ENCODE peak calls at places on chromosomes 13 and 19, in six cellular contexts. L, P, I, U, E and Y are unnamed samples.

GRCh38 chr13:40271931-40272775 is 394.3 kb downstream of the FOXO1 start:
- DNase-seq in L (no peak), P (peak; percentile 29), I (peak; percentile 69), U (peak; percentile 16), E (peak; percentile 41), Y (peak; percentile 82)

GRCh38 chr13:27334774-27335490 is 64.3 kb downstream of the RASL11A start:
- DNase-seq in L (no peak), P (no peak), I (no peak), U (no peak), E (peak; percentile 90), Y (no peak)

GRCh38 chr19:15563931-15564330 is 51.1 kb upstream of the CYP4F8 start:
- DNase-seq in L (no peak), P (no peak), I (no peak), U (no peak), E (no peak), Y (no peak)

GRCh38 chr13:46386996-46387851 is at the start of gene RUBCNL:
- DNase-seq in L (peak; percentile 32), P (no peak), I (peak; percentile 22), U (peak; percentile 37), E (no peak), Y (peak; percentile 54)

GRCh38 chr19:46052896-46053295 is 12.1 kb upstream of the IGFL4 start:
- DNase-seq in L (no peak), P (no peak), I (no peak), U (no peak), E (no peak), Y (no peak)

GRCh38 chr19:46861691-46862503 is 1.1 kb downstream of the ARHGAP35 start:
- DNase-seq in L (peak; percentile 28), P (no peak), I (peak; percentile 26), U (peak; percentile 14), E (no peak), Y (peak; percentile 9)

GRCh38 chr13:91576590-91576989 is 178.2 kb downstream of the GPC5 start:
- DNase-seq in L (peak; percentile 10), P (no peak), I (no peak), U (no peak), E (no peak), Y (no peak)

GRCh38 chr19:13260883-13261653 is 110.9 kb downstream of the IER2 start:
- DNase-seq in L (peak; percentile 3), P (no peak), I (peak; percentile 87), U (no peak), E (peak; percentile 91), Y (peak; percentile 90)

GRCh38 chr19:38898788-38899446 is 501 bp downstream of the SIRT2 start:
- DNase-seq in L (peak; percentile 2), P (no peak), I (peak; percentile 16), U (no peak), E (peak; percentile 26), Y (peak; percentile 40)

GRCh38 chr19:45523642-45524256 is 16.5 kb downstream of the VASP start:
- DNase-seq in L (peak; percentile 90), P (no peak), I (peak; percentile 84), U (peak; percentile 68), E (peak; percentile 85), Y (peak; percentile 91)

GRCh38 chr19:10929402-10929794 is 787 bp downstream of the TIMM29 start:
- DNase-seq in L (peak; percentile 36), P (no peak), I (no peak), U (no peak), E (no peak), Y (no peak)

GRCh38 chr13:24083722-24084421 is 76.6 kb upstream of the SPATA13 start:
- DNase-seq in L (no peak), P (no peak), I (no peak), U (no peak), E (no peak), Y (no peak)

GRCh38 chr19:54478677-54479266 is 5.7 kb upstream of the CDC42EP5 start:
- DNase-seq in L (no peak), P (no peak), I (peak; percentile 42), U (peak; percentile 13), E (peak; percentile 44), Y (peak; percentile 62)

GRCh38 chr13:42996584-42996983 is 4.5 kb upstream of the EPSTI1 start:
- DNase-seq in L (no peak), P (no peak), I (peak; percentile 91), U (no peak), E (peak; percentile 85), Y (peak; percentile 70)

GRCh38 chr13:53005631-53006030 is 23.0 kb upstream of the OLFM4 start:
- DNase-seq in L (no peak), P (no peak), I (no peak), U (no peak), E (no peak), Y (no peak)

GRCh38 chr13:30581582-30581981 is 36.1 kb upstream of the USPL1 start:
- DNase-seq in L (peak; percentile 46), P (no peak), I (peak; percentile 21), U (no peak), E (peak; percentile 15), Y (peak; percentile 16)

GRCh38 chr13:70568571-70568970 is 460.3 kb upstream of the KLHL1 start:
- DNase-seq in L (peak; percentile 32), P (no peak), I (peak; percentile 2), U (no peak), E (peak; percentile 13), Y (peak; percentile 56)

GRCh38 chr19:485583-486236 is 10.6 kb upstream of the MADCAM1 start:
- DNase-seq in L (no peak), P (no peak), I (peak; percentile 60), U (peak; percentile 99), E (peak; percentile 45), Y (peak; percentile 64)

GRCh38 chr13:94678845-94679244 is 33.5 kb downstream of the SOX21 start:
- DNase-seq in L (no peak), P (no peak), I (no peak), U (no peak), E (no peak), Y (no peak)

GRCh38 chr19:798415-799075 is 1.3 kb downstream of the PTBP1 start:
- DNase-seq in L (no peak), P (no peak), I (no peak), U (no peak), E (no peak), Y (no peak)

GRCh38 chr13:32261567-32261966 is 53.6 kb downstream of the ZAR1L start:
- DNase-seq in L (no peak), P (no peak), I (peak; percentile 83), U (peak; percentile 9), E (peak; percentile 86), Y (peak; percentile 46)

GRCh38 chr19:50931023-50931422 is 19.8 kb upstream of the KLK4 start:
- DNase-seq in L (no peak), P (no peak), I (no peak), U (no peak), E (no peak), Y (no peak)

GRCh38 chr19:39390460-39390758 is 497 bp downstream of the PAF1 start:
- DNase-seq in L (no peak), P (peak; percentile 64), I (no peak), U (no peak), E (no peak), Y (no peak)

GRCh38 chr19:22945560-22945959 is 57.4 kb downstream of the ZNF728 start:
- DNase-seq in L (peak; percentile 7), P (no peak), I (no peak), U (no peak), E (peak; percentile 20), Y (no peak)

GRCh38 chr13:113939129-113939904 is 34.6 kb downstream of the C13orf46 start:
- DNase-seq in L (no peak), P (no peak), I (no peak), U (no peak), E (no peak), Y (no peak)

GRCh38 chr13:39406688-39407087 is 196.3 kb downstream of the LHFPL6 start:
- DNase-seq in L (no peak), P (no peak), I (no peak), U (no peak), E (no peak), Y (no peak)

GRCh38 chr19:55299991-55300390 is 16.2 kb downstream of the BRSK1 start:
- DNase-seq in L (no peak), P (no peak), I (no peak), U (no peak), E (no peak), Y (no peak)

GRCh38 chr13:28719656-28720055 is 886 bp upstream of the SLC46A3 start:
- DNase-seq in L (no peak), P (no peak), I (peak; percentile 81), U (no peak), E (peak; percentile 84), Y (peak; percentile 79)

GRCh38 chr13:52371736-52372247 is 34.2 kb downstream of the THSD1 start:
- DNase-seq in L (no peak), P (no peak), I (peak; percentile 60), U (no peak), E (peak; percentile 99), Y (peak; percentile 77)

GRCh38 chr13:30065181-30065580 is 214.8 kb upstream of the UBL3 start:
- DNase-seq in L (no peak), P (no peak), I (no peak), U (no peak), E (no peak), Y (no peak)

GRCh38 chr13:29684441-29684840 is 89.0 kb upstream of the SLC7A1 start:
- DNase-seq in L (no peak), P (no peak), I (peak; percentile 51), U (no peak), E (peak; percentile 19), Y (peak; percentile 48)

GRCh38 chr19:45613926-45614725 is 12.1 kb upstream of the GPR4 start:
- DNase-seq in L (peak; percentile 58), P (no peak), I (peak; percentile 94), U (no peak), E (peak; percentile 87), Y (peak; percentile 91)